ENCODE peak calls at places on chromosomes 11 and 22, in four cellular contexts. Z, X, P and N are unnamed samples.

GRCh38 chr11:118537409-118537980 is 6.5 kb downstream of the TMEM25 start:
- DNase-seq in P (no peak), X (no peak), Z (no peak), N (no peak)

GRCh38 chr11:8192016-8192895 is 23.4 kb upstream of the RIC3 start:
- DNase-seq in X (peak), Z (peak), P (peak), N (peak)

GRCh38 chr11:12179019-12179418 is 68.6 kb downstream of the MICAL2 start:
- DNase-seq in P (no peak), Z (no peak), X (no peak), N (peak)

GRCh38 chr11:2587132-2587930 is 112.5 kb downstream of the KCNQ1OT1 start:
- DNase-seq in P (no peak), X (no peak), Z (no peak), N (no peak)

GRCh38 chr11:78226684-78227680 is 38.3 kb downstream of the USP35 start:
- DNase-seq in Z (no peak), X (no peak), P (no peak), N (no peak)

GRCh38 chr11:36109850-36110606 is 166.2 kb downstream of the LDLRAD3 start:
- DNase-seq in X (no peak), P (no peak), Z (no peak), N (no peak)

GRCh38 chr11:126175261-126175885 is 36.1 kb downstream of the RPUSD4 start:
- DNase-seq in X (no peak), Z (no peak), P (no peak), N (no peak)

GRCh38 chr11:71247551-71248250 is 4.7 kb downstream of the SHANK2 start:
- DNase-seq in P (no peak), X (no peak), Z (no peak), N (no peak)

GRCh38 chr11:126257764-126258163 is 10.9 kb downstream of the SRPRA start:
- DNase-seq in Z (no peak), P (no peak), X (no peak), N (no peak)

GRCh38 chr22:47918276-47918928 is 1156.0 kb downstream of the TBC1D22A start:
- DNase-seq in X (no peak), Z (no peak), P (no peak), N (no peak)

GRCh38 chr11:78646564-78647185 is 72.0 kb upstream of the NARS2 start:
- DNase-seq in P (no peak), Z (peak), X (peak), N (peak)

GRCh38 chr22:22427542-22428065 is 80.9 kb downstream of the ZNF280B start:
- DNase-seq in Z (no peak), P (no peak), X (no peak), N (no peak)

GRCh38 chr11:117316197-117316961 is at the start of gene BACE1:
- DNase-seq in P (peak), X (peak), Z (peak), N (peak)

GRCh38 chr22:45084400-45084920 is 74.7 kb upstream of the PHF21B start:
- DNase-seq in Z (no peak), X (no peak), P (no peak), N (no peak)

GRCh38 chr11:1931326-1931725 is 11.8 kb downstream of the TNNT3 start:
- DNase-seq in P (peak), X (no peak), Z (no peak), N (no peak)

GRCh38 chr22:19803736-19804267 is 43.2 kb downstream of the TBX1 start:
- DNase-seq in X (no peak), Z (no peak), P (no peak), N (no peak)

GRCh38 chr11:129846508-129847335 is 31.1 kb downstream of the TMEM45B start:
- DNase-seq in X (no peak), Z (peak), P (peak), N (no peak)

GRCh38 chr11:93034031-93034430 is 64.6 kb downstream of the MTNR1B start:
- DNase-seq in P (no peak), Z (no peak), X (no peak), N (no peak)

GRCh38 chr11:76911415-76911808 is 50.7 kb downstream of the ACER3 start:
- DNase-seq in Z (no peak), X (no peak), P (no peak), N (no peak)

GRCh38 chr11:79932612-79933011 is 491.8 kb upstream of the TENM4 start:
- DNase-seq in Z (no peak), P (no peak), X (no peak), N (no peak)

GRCh38 chr11:57761301-57762234 is at the start of gene CTNND1:
- DNase-seq in X (peak), P (peak), Z (peak), N (peak)

GRCh38 chr11:65121447-65121864 is 478 bp downstream of the FAU start:
- DNase-seq in X (no peak), P (no peak), Z (no peak), N (no peak)

GRCh38 chr11:20125927-20126326 is 34.3 kb downstream of the DBX1 start:
- DNase-seq in Z (no peak), P (no peak), X (no peak), N (no peak)

GRCh38 chr22:20571531-20572007 is 64.2 kb downstream of the MED15 start:
- DNase-seq in Z (no peak), P (no peak), X (no peak), N (peak)

GRCh38 chr11:95698939-95699562 is 90.5 kb downstream of the FAM76B start:
- DNase-seq in Z (no peak), P (no peak), X (no peak), N (no peak)

GRCh38 chr11:100578966-100579365 is 108.1 kb upstream of the ARHGAP42 start:
- DNase-seq in P (no peak), X (no peak), Z (no peak), N (no peak)

GRCh38 chr22:47553436-47553835 is 791.0 kb downstream of the TBC1D22A start:
- DNase-seq in Z (no peak), P (no peak), X (no peak), N (no peak)

GRCh38 chr11:17934194-17934593 is 78.7 kb downstream of the SERGEF start:
- DNase-seq in Z (no peak), X (no peak), P (no peak), N (no peak)

GRCh38 chr22:19991645-19992451 is 24.8 kb downstream of the ARVCF start:
- DNase-seq in X (no peak), Z (no peak), P (no peak), N (no peak)

GRCh38 chr11:22472306-22472705 is 134.1 kb downstream of the SLC17A6 start:
- DNase-seq in X (no peak), P (no peak), Z (no peak), N (no peak)

GRCh38 chr22:18108187-18108586 is 2.4 kb upstream of the TUBA8 start:
- DNase-seq in Z (no peak), X (no peak), P (no peak), N (no peak)

GRCh38 chr22:36873614-36874308 is 13.0 kb downstream of the NCF4 start:
- DNase-seq in Z (no peak), P (peak), X (no peak), N (no peak)

GRCh38 chr11:119773016-119773415 is 44.0 kb upstream of the NECTIN1 start:
- DNase-seq in P (no peak), X (peak), Z (no peak), N (no peak)

GRCh38 chr22:50713571-50714056 is 24.4 kb upstream of the ACR start:
- DNase-seq in Z (no peak), P (no peak), X (no peak), N (no peak)

GRCh38 chr22:19723990-19724827 is 870 bp downstream of the GP1BB start:
- DNase-seq in X (no peak), Z (no peak), P (no peak), N (no peak)

GRCh38 chr11:131889760-131890620 is 519.6 kb downstream of the NTM start:
- DNase-seq in P (no peak), Z (no peak), X (no peak), N (no peak)

GRCh38 chr22:27088026-27088425 is 430.6 kb downstream of the MIAT start:
- DNase-seq in Z (no peak), X (no peak), P (no peak), N (no peak)

GRCh38 chr11:10460611-10461275 is 5.7 kb downstream of the AMPD3 start:
- DNase-seq in Z (no peak), P (no peak), X (no peak), N (no peak)

GRCh38 chr11:17266781-17267180 is 9.8 kb upstream of the NUCB2 start:
- DNase-seq in Z (no peak), P (no peak), X (no peak), N (no peak)